ENCODE peak calls at places on chromosomes 6 and 20, in five cellular contexts. One of them, this sample, is unnamed.

GRCh38 chr20:4401601-4402000 is 320.1 kb upstream of the PRND start:
- DNase-seq in suprapubic skin: no peak
- DNase-seq in A549: no peak
- DNase-seq in H1: no peak
- DNase-seq in mesothelial cell of epicardium: no peak
- DNase-seq in this sample: no peak

GRCh38 chr6:161444464-161444863 is 170.6 kb upstream of the AGPAT4 start:
- DNase-seq in suprapubic skin: no peak
- DNase-seq in A549: no peak
- DNase-seq in H1: peak
- DNase-seq in mesothelial cell of epicardium: no peak
- DNase-seq in this sample: no peak

GRCh38 chr20:40646321-40647212 is 42.5 kb downstream of the MAFB start:
- DNase-seq in suprapubic skin: no peak
- DNase-seq in A549: no peak
- DNase-seq in H1: no peak
- DNase-seq in mesothelial cell of epicardium: no peak
- DNase-seq in this sample: no peak

GRCh38 chr6:161439093-161439492 is 165.2 kb upstream of the AGPAT4 start:
- DNase-seq in suprapubic skin: peak
- DNase-seq in A549: peak
- DNase-seq in H1: no peak
- DNase-seq in mesothelial cell of epicardium: no peak
- DNase-seq in this sample: no peak

GRCh38 chr20:22861990-22862389 is 173.1 kb upstream of the SSTR4 start:
- DNase-seq in suprapubic skin: no peak
- DNase-seq in A549: no peak
- DNase-seq in H1: no peak
- DNase-seq in mesothelial cell of epicardium: no peak
- DNase-seq in this sample: no peak

GRCh38 chr6:39430968-39431523 is 108.5 kb upstream of the KCNK16 start:
- DNase-seq in suprapubic skin: peak
- DNase-seq in A549: no peak
- DNase-seq in H1: peak
- DNase-seq in mesothelial cell of epicardium: peak
- DNase-seq in this sample: no peak

GRCh38 chr6:43954311-43955131 is 172.7 kb downstream of the MRPL14 start:
- DNase-seq in suprapubic skin: no peak
- DNase-seq in A549: no peak
- DNase-seq in H1: peak
- DNase-seq in mesothelial cell of epicardium: no peak
- DNase-seq in this sample: peak

GRCh38 chr6:44247338-44248302 is 719 bp downstream of the HSP90AB1 start:
- DNase-seq in suprapubic skin: peak
- DNase-seq in A549: peak
- DNase-seq in H1: no peak
- DNase-seq in mesothelial cell of epicardium: peak
- DNase-seq in this sample: no peak

GRCh38 chr20:62795023-62795761 is 1.1 kb upstream of the MRGBP start:
- DNase-seq in suprapubic skin: no peak
- DNase-seq in A549: peak
- DNase-seq in H1: peak
- DNase-seq in mesothelial cell of epicardium: peak
- DNase-seq in this sample: no peak

GRCh38 chr6:104472245-104472644 is 387.5 kb downstream of the HACE1 start:
- DNase-seq in suprapubic skin: no peak
- DNase-seq in A549: no peak
- DNase-seq in H1: no peak
- DNase-seq in mesothelial cell of epicardium: no peak
- DNase-seq in this sample: no peak

GRCh38 chr20:46622125-46622524 is 29.1 kb downstream of the SLC13A3 start:
- DNase-seq in suprapubic skin: no peak
- DNase-seq in A549: no peak
- DNase-seq in H1: no peak
- DNase-seq in mesothelial cell of epicardium: no peak
- DNase-seq in this sample: no peak
- TF ChIP-seq CTCF in suprapubic skin: no peak
- TF ChIP-seq CTCF in A549: no peak
- TF ChIP-seq CTCF in H1: no peak
- TF ChIP-seq CTCF in mesothelial cell of epicardium: no peak
- TF ChIP-seq CTCF in this sample: no peak

GRCh38 chr6:15512126-15512525 is 150.7 kb downstream of the DTNBP1 start:
- DNase-seq in suprapubic skin: no peak
- DNase-seq in A549: peak
- DNase-seq in H1: no peak
- DNase-seq in mesothelial cell of epicardium: no peak
- DNase-seq in this sample: no peak
- TF ChIP-seq CTCF in suprapubic skin: no peak
- TF ChIP-seq CTCF in A549: peak
- TF ChIP-seq CTCF in H1: no peak
- TF ChIP-seq CTCF in mesothelial cell of epicardium: no peak
- TF ChIP-seq CTCF in this sample: no peak

GRCh38 chr20:45378191-45378590 is at the start of gene TP53TG5:
- DNase-seq in suprapubic skin: no peak
- DNase-seq in A549: no peak
- DNase-seq in H1: peak
- DNase-seq in mesothelial cell of epicardium: no peak
- DNase-seq in this sample: peak
- TF ChIP-seq CTCF in suprapubic skin: no peak
- TF ChIP-seq CTCF in A549: no peak
- TF ChIP-seq CTCF in H1: no peak
- TF ChIP-seq CTCF in mesothelial cell of epicardium: no peak
- TF ChIP-seq CTCF in this sample: no peak

GRCh38 chr20:56247954-56248782 is at the start of gene MC3R:
- DNase-seq in suprapubic skin: no peak
- DNase-seq in A549: peak
- DNase-seq in H1: peak
- DNase-seq in mesothelial cell of epicardium: no peak
- DNase-seq in this sample: no peak

GRCh38 chr20:56245761-56246160 is 2.8 kb upstream of the MC3R start:
- DNase-seq in suprapubic skin: no peak
- DNase-seq in A549: no peak
- DNase-seq in H1: no peak
- DNase-seq in mesothelial cell of epicardium: no peak
- DNase-seq in this sample: no peak

GRCh38 chr20:56244259-56244658 is 4.3 kb upstream of the MC3R start:
- DNase-seq in suprapubic skin: no peak
- DNase-seq in A549: no peak
- DNase-seq in H1: no peak
- DNase-seq in mesothelial cell of epicardium: no peak
- DNase-seq in this sample: no peak

DNA sequence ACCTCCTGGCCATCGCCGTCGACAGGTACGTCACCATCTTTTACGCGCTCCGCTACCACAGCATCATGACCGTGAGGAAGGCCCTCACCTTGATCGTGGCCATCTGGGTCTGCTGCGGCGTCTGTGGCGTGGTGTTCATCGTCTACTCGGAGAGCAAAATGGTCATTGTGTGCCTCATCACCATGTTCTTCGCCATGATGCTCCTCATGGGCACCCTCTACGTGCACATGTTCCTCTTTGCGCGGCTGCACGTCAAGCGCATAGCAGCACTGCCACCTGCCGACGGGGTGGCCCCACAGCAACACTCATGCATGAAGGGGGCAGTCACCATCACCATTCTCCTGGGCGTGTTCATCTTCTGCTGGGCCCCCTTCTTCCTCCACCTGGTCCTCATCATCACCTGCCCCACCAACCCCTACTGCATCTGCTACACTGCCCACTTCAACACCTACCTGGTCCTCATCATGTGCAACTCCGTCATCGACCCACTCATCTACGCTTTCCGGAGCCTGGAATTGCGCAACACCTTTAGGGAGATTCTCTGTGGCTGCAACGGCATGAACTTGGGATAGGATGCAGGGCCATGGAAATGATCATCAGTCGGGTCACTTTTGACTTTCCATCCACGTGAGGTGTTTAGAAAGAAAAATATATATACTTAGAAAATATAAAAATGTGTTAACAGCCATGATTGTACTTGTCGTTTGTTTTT is 868 bp downstream of the MC3R start:
- DNase-seq in suprapubic skin: no peak
- DNase-seq in A549: peak
- DNase-seq in H1: peak
- DNase-seq in mesothelial cell of epicardium: no peak
- DNase-seq in this sample: no peak
- TF ChIP-seq CTCF in suprapubic skin: no peak
- TF ChIP-seq CTCF in A549: peak
- TF ChIP-seq CTCF in H1: peak
- TF ChIP-seq CTCF in mesothelial cell of epicardium: no peak
- TF ChIP-seq CTCF in this sample: peak

GRCh38 chr6:25747477-25747876 is 7.1 kb upstream of the SLC17A4 start:
- DNase-seq in suprapubic skin: no peak
- DNase-seq in A549: no peak
- DNase-seq in H1: no peak
- DNase-seq in mesothelial cell of epicardium: no peak
- DNase-seq in this sample: no peak

GRCh38 chr6:25746968-25747367 is 7.6 kb upstream of the SLC17A4 start:
- DNase-seq in suprapubic skin: no peak
- DNase-seq in A549: no peak
- DNase-seq in H1: no peak
- DNase-seq in mesothelial cell of epicardium: no peak
- DNase-seq in this sample: no peak

GRCh38 chr6:25745836-25746235 is 8.7 kb upstream of the SLC17A4 start:
- DNase-seq in suprapubic skin: no peak
- DNase-seq in A549: no peak
- DNase-seq in H1: no peak
- DNase-seq in mesothelial cell of epicardium: no peak
- DNase-seq in this sample: no peak

GRCh38 chr6:25749837-25750236 is 4.7 kb upstream of the SLC17A4 start:
- DNase-seq in suprapubic skin: no peak
- DNase-seq in A549: no peak
- DNase-seq in H1: no peak
- DNase-seq in mesothelial cell of epicardium: no peak
- DNase-seq in this sample: no peak

GRCh38 chr6:25748049-25748448 is 6.5 kb upstream of the SLC17A4 start:
- DNase-seq in suprapubic skin: no peak
- DNase-seq in A549: no peak
- DNase-seq in H1: no peak
- DNase-seq in mesothelial cell of epicardium: no peak
- DNase-seq in this sample: no peak
- TF ChIP-seq CTCF in suprapubic skin: no peak
- TF ChIP-seq CTCF in A549: no peak
- TF ChIP-seq CTCF in H1: no peak
- TF ChIP-seq CTCF in mesothelial cell of epicardium: no peak
- TF ChIP-seq CTCF in this sample: no peak

GRCh38 chr6:111566222-111566717 is 39.4 kb downstream of the TRAF3IP2 start:
- DNase-seq in suprapubic skin: no peak
- DNase-seq in A549: no peak
- DNase-seq in H1: no peak
- DNase-seq in mesothelial cell of epicardium: no peak
- DNase-seq in this sample: no peak
- TF ChIP-seq CTCF in suprapubic skin: no peak
- TF ChIP-seq CTCF in A549: no peak
- TF ChIP-seq CTCF in H1: no peak
- TF ChIP-seq CTCF in mesothelial cell of epicardium: no peak
- TF ChIP-seq CTCF in this sample: no peak

DNA sequence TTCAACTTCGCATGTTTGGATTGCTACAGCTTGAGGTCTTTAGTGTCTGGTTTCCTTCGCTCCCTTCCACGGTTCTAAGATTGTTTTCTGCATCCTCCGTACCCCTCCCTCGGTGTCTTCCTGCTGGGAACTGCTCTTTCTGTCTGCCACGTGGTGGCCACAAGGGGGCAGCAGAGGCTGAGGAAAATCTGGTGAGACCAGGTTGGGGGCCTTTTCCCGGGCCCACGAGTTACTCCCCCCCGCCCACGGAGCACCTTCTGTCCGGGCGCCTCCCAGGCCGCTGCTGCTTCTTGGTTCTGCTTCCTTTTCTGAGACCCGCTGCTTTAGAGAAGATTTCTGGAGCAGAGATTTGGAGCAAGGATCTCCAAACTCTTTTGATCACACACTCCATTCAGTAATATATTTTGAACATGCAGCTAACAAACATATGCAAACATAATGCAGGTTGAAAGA is 21.1 kb upstream of the NOTCH4 start:
- DNase-seq in suprapubic skin: peak
- DNase-seq in A549: peak
- DNase-seq in H1: peak
- DNase-seq in mesothelial cell of epicardium: peak
- DNase-seq in this sample: no peak
- TF ChIP-seq CTCF in suprapubic skin: peak
- TF ChIP-seq CTCF in A549: peak
- TF ChIP-seq CTCF in H1: peak
- TF ChIP-seq CTCF in mesothelial cell of epicardium: peak
- TF ChIP-seq CTCF in this sample: peak

DNA sequence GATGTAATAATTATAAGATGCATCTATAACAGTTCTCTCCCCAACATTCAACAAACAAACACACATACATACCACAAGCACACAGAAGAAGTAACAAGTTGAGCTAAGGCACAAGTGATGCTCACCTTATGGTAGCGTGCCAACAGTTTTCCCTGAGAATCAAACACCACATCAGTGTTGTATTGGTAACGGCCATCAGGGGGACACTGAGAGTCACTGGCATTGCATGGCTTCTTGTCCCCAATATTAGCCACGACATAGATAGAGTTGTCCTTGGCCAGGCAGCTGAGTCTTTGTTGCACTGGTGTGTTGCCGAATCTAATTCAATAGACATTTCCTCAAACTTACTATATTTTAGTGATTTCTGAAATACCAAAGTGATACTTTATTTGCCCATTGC is 14.8 kb upstream of the VNN1 start:
- DNase-seq in suprapubic skin: no peak
- DNase-seq in A549: peak
- DNase-seq in H1: no peak
- DNase-seq in mesothelial cell of epicardium: no peak
- DNase-seq in this sample: no peak
- TF ChIP-seq CTCF in suprapubic skin: no peak
- TF ChIP-seq CTCF in A549: no peak
- TF ChIP-seq CTCF in H1: peak
- TF ChIP-seq CTCF in mesothelial cell of epicardium: no peak
- TF ChIP-seq CTCF in this sample: no peak

GRCh38 chr6:135497412-135498177 is at the start of gene AHI1:
- DNase-seq in suprapubic skin: peak
- DNase-seq in A549: peak
- DNase-seq in H1: peak
- DNase-seq in mesothelial cell of epicardium: peak
- DNase-seq in this sample: peak
- TF ChIP-seq CTCF in suprapubic skin: peak
- TF ChIP-seq CTCF in A549: no peak
- TF ChIP-seq CTCF in H1: no peak
- TF ChIP-seq CTCF in mesothelial cell of epicardium: no peak
- TF ChIP-seq CTCF in this sample: no peak